ENCODE peak calls at places on chromosomes 11 and 22, in six cellular contexts. J is ovary, F is transverse colon, K is right lobe of liver, D is heart left ventricle, O is testis. E is an unnamed sample.
A peak's percentile ranks its signal among the peaks of the same experiment; 100 is the strongest.

GRCh38 chr11:71947498-71947897 is 18.7 kb downstream of the RNF121 start:
- DNase-seq in K (no peak), D (no peak), O (no peak), J (no peak), F (no peak), E (no peak)

GRCh38 chr22:49767355-49768062 is 60.2 kb downstream of the BRD1 start:
- DNase-seq in F (peak; percentile 13), D (no peak), O (peak; percentile 33), K (peak; percentile 35), J (peak; percentile 15), E (no peak)

GRCh38 chr22:39653787-39654077 is 83.2 kb downstream of the CACNA1I start:
- DNase-seq in D (no peak), J (no peak), F (no peak), K (no peak), O (no peak), E (no peak)

GRCh38 chr22:26273011-26273675 is 103.9 kb downstream of the SEZ6L start:
- DNase-seq in K (no peak), F (no peak), D (no peak), O (no peak), J (no peak), E (no peak)

GRCh38 chr11:33303541-33303940 is 46.4 kb downstream of the HIPK3 start:
- DNase-seq in F (no peak), O (no peak), J (no peak), K (no peak), D (no peak), E (no peak)

GRCh38 chr11:19258651-19259230 is 18.0 kb upstream of the E2F8 start:
- DNase-seq in O (no peak), K (no peak), D (no peak), J (no peak), F (no peak), E (no peak)

GRCh38 chr22:20180245-20180630 is 29.4 kb upstream of the CCDC188 start:
- DNase-seq in K (no peak), O (no peak), D (no peak), F (no peak), J (no peak), E (no peak)

GRCh38 chr22:20159088-20159487 is 8.2 kb upstream of the CCDC188 start:
- DNase-seq in K (no peak), O (no peak), J (no peak), F (no peak), D (no peak), E (no peak)

GRCh38 chr22:43828711-43829447 is 16.8 kb upstream of the EFCAB6 start:
- DNase-seq in K (no peak), O (peak; percentile 29), J (peak; percentile 55), D (peak; percentile 79), F (no peak), E (peak; percentile 69)

GRCh38 chr22:17501679-17502285 is 61.5 kb upstream of the SLC25A18 start:
- DNase-seq in D (peak; percentile 26), J (peak; percentile 22), O (peak; percentile 37), F (peak; percentile 9), K (no peak), E (peak; percentile 63)

GRCh38 chr11:116930177-116930576 is 92.8 kb upstream of the APOA1 start:
- DNase-seq in K (no peak), F (peak; percentile 33), D (peak; percentile 32), O (no peak), J (no peak), E (no peak)

GRCh38 chr11:45994421-45995341 is 72.2 kb downstream of the LARGE2 start:
- DNase-seq in F (no peak), D (no peak), O (no peak), J (no peak), K (no peak), E (no peak)

GRCh38 chr11:34053161-34053686 is 1.7 kb downstream of the CAPRIN1 start:
- DNase-seq in F (peak; percentile 83), D (peak; percentile 79), J (peak; percentile 60), O (peak; percentile 89), K (peak; percentile 87), E (peak; percentile 28)

GRCh38 chr11:1756024-1756561 is 5.7 kb upstream of the IFITM10 start:
- DNase-seq in D (no peak), F (no peak), O (no peak), K (peak; percentile 87), J (no peak), E (no peak)

GRCh38 chr22:24525416-24526037 is 29.4 kb downstream of the GUCD1 start:
- DNase-seq in O (peak; percentile 84), D (peak; percentile 72), J (peak; percentile 78), F (peak; percentile 82), K (peak; percentile 81), E (peak; percentile 82)

GRCh38 chr22:29041408-29041807 is 20.2 kb downstream of the C22orf31 start:
- DNase-seq in O (no peak), J (no peak), K (no peak), D (no peak), F (no peak), E (no peak)

GRCh38 chr11:12618743-12619540 is 55.3 kb upstream of the TEAD1 start:
- DNase-seq in K (no peak), J (no peak), F (no peak), O (no peak), D (no peak), E (no peak)

GRCh38 chr11:111421251-111421650 is 42.2 kb upstream of the POU2AF1 start:
- DNase-seq in F (no peak), D (no peak), J (no peak), K (no peak), O (no peak), E (no peak)

GRCh38 chr11:118565062-118565461 is 669 bp downstream of the IFT46 start:
- DNase-seq in O (peak; percentile 33), F (no peak), J (peak; percentile 51), K (no peak), D (peak; percentile 30), E (no peak)

GRCh38 chr22:39923689-39924088 is 22.8 kb downstream of the GRAP2 start:
- DNase-seq in F (no peak), O (no peak), D (no peak), J (no peak), K (no peak), E (no peak)

GRCh38 chr11:33002143-33002542 is 13.5 kb upstream of the DEPDC7 start:
- DNase-seq in F (no peak), O (no peak), D (no peak), K (no peak), J (no peak), E (no peak)

GRCh38 chr11:61345954-61346814 is 13.2 kb downstream of the TKFC start:
- DNase-seq in K (no peak), J (no peak), F (no peak), D (no peak), O (peak; percentile 48), E (no peak)

GRCh38 chr11:12390687-12391110 is 13.3 kb downstream of the PARVA start:
- DNase-seq in O (no peak), K (no peak), D (no peak), J (no peak), F (no peak), E (no peak)

GRCh38 chr11:70733327-70734325 is 335.3 kb downstream of the CTTN start:
- DNase-seq in F (no peak), O (no peak), D (no peak), J (no peak), K (peak; percentile 41), E (no peak)

GRCh38 chr11:6096417-6096816 is 11.1 kb upstream of the OR56B4 start:
- DNase-seq in J (no peak), F (no peak), K (no peak), D (no peak), O (no peak), E (no peak)
- H3K4me1 ChIP-seq in J (no peaks in the 10 kb centered on the region), F (no peaks in the 10 kb centered on the region), K (no peaks in the 10 kb centered on the region), D (no peaks in the 10 kb centered on the region), O (no peaks in the 10 kb centered on the region), E (no peaks in the 10 kb centered on the region)

GRCh38 chr11:561148-562003 is 606 bp downstream of the RASSF7 start:
- DNase-seq in J (no peak), D (peak; percentile 22), O (peak; percentile 40), F (peak; percentile 90), K (peak; percentile 85), E (no peak)
- TF ChIP-seq POLR2A in J (no peak), D (no peak), O (no peak), F (peak; percentile 84), K (peak; percentile 81), E (no peak)

GRCh38 chr11:125262825-125263218 is 98.3 kb downstream of the PKNOX2 start:
- DNase-seq in O (peak; percentile 28), D (no peak), J (no peak), F (no peak), K (no peak), E (no peak)
- H3K27ac ChIP-seq in O (peak overlapping the region; percentile 10), D (peak overlapping the region; percentile 71), J (peak overlapping the region; percentile 72), F (peak overlapping the region; percentile 48), K (no peak overlapping the region), E (peak overlapping the region; percentile 81)

GRCh38 chr11:122714021-122714420 is 58.5 kb downstream of the UBASH3B start:
- DNase-seq in O (no peak), F (no peak), K (no peak), J (no peak), D (no peak), E (no peak)
- H3K4me1 ChIP-seq in O (peaks cover 5% of the 10 kb centered on the region), F (peaks cover 13% of the 10 kb centered on the region), K (no peaks in the 10 kb centered on the region), J (no peaks in the 10 kb centered on the region), D (no peaks in the 10 kb centered on the region), E (peaks cover 5% of the 10 kb centered on the region)

DNA sequence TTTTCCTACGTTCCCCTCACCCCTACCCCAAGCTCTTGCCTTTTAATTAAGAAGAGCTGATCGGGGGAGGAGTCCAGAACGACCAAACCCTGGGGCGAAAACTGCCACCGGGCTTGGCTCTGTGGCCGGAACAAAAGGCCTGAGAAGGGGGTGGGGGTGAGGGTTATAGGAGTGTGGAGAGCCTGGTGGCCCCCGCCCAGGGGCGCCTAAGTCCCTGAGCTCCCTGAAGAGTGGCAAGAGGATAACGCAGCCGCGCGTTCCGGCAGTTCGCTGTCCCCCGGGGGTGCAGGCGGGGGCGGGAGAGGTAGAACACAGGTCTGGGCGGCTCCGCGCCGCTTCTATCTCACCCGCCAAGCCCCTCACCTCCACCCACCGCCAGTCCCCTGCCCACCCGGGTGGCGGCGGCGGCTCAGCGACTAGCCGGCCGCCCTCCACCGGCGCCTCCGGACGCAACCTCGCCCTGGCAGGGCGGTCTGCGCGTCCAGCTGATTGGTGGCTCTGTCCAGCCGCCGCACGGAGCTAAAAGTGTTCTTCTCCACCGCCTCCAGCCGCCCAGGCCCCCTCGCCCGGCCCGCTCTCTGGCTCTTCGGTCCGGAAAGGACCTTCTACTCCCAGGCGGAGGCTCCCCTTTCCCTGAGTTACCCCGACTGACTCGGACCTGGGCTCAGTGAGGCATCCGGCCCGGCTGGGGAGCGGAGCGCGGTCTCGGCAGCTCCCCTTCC is 18.8 kb upstream of the BDNF start:
- DNase-seq in O (peak; percentile 37), J (no peak), K (peak; percentile 48), F (peak; percentile 12), D (peak; percentile 29), E (no peak)
- TF ChIP-seq POLR2A in O (no peak), J (no peak), K (no peak), F (no peak), D (no peak), E (no peak)

E was measured in tibial nerve.